ENCODE peak calls at places on chromosomes 4 and X, in four cellular contexts. W is H9, V is uterus, O is brain microvascular endothelial cell. I is an unnamed sample.

GRCh38 chr4:34731045-34731444 is 1513.3 kb downstream of the ARAP2 start:
- DNase-seq in W (no peak), V (no peak), O (no peak), I (no peak)

GRCh38 chr4:105088110-105088879 is 58.4 kb upstream of the TET2 start:
- DNase-seq in W (peak), V (peak), O (peak), I (peak)

GRCh38 chrX:39550795-39551361 is 546.9 kb downstream of the BCOR start:
- DNase-seq in W (no peak), V (no peak), O (no peak), I (no peak)

GRCh38 chrX:3738489-3738888 is 25.0 kb upstream of the PRKX start:
- DNase-seq in W (no peak), V (no peak), O (no peak), I (no peak)

GRCh38 chr4:118004088-118004487 is 30.2 kb upstream of the NDST3 start:
- DNase-seq in W (no peak), V (no peak), O (no peak), I (no peak)

GRCh38 chr4:68324509-68325262 is 25.2 kb downstream of the YTHDC1 start:
- DNase-seq in W (no peak), V (no peak), O (no peak), I (no peak)

GRCh38 chr4:178086324-178086723 is 644.1 kb upstream of the AGA start:
- DNase-seq in W (peak), V (no peak), O (no peak), I (no peak)

GRCh38 chr4:52861879-52862604 is at the start of gene RASL11B:
- DNase-seq in W (peak), V (peak), O (peak), I (peak)

GRCh38 chr4:10496200-10496599 is 39.0 kb upstream of the ZNF518B start:
- DNase-seq in W (peak), V (no peak), O (no peak), I (no peak)

GRCh38 chrX:147899715-147900114 is 12.0 kb upstream of the FMR1 start:
- DNase-seq in W (no peak), V (no peak), O (no peak), I (peak)

GRCh38 chr4:164538061-164538460 is 215.9 kb upstream of the SMIM31 start:
- DNase-seq in W (no peak), V (no peak), O (no peak), I (no peak)

GRCh38 chr4:16692021-16692420 is 206.4 kb downstream of the LDB2 start:
- DNase-seq in W (no peak), V (no peak), O (no peak), I (no peak)

GRCh38 chr4:89539374-89539773 is 231.8 kb upstream of the GPRIN3 start:
- DNase-seq in W (no peak), V (no peak), O (peak), I (no peak)

GRCh38 chr4:87041142-87041541 is 106.3 kb downstream of the AFF1 start:
- DNase-seq in W (no peak), V (peak), O (peak), I (no peak)

GRCh38 chr4:153497091-153497531 is 31.0 kb downstream of the TMEM131L start:
- DNase-seq in W (no peak), V (no peak), O (peak), I (peak)

GRCh38 chr4:11622961-11623725 is 194.4 kb upstream of the HS3ST1 start:
- DNase-seq in W (no peak), V (no peak), O (no peak), I (no peak)

GRCh38 chr4:163484906-163485305 is 9.6 kb upstream of the TMA16 start:
- DNase-seq in W (peak), V (peak), O (peak), I (peak)

GRCh38 chrX:30751497-30751896 is 98.3 kb downstream of the GK start:
- DNase-seq in W (no peak), V (no peak), O (no peak), I (no peak)

GRCh38 chrX:84187501-84188319 is at the start of gene RPS6KA6:
- DNase-seq in W (peak), V (peak), O (no peak), I (no peak)
- H3K27ac ChIP-seq in W (no peak), V (peak), O (no peak), I (no peak)

GRCh38 chr4:26424838-26425237 is 65.4 kb downstream of the CCKAR start:
- DNase-seq in W (no peak), V (no peak), O (no peak), I (no peak)
- TF ChIP-seq CTCF in W (peak), V (no peak), O (no peak), I (no peak)

DNA sequence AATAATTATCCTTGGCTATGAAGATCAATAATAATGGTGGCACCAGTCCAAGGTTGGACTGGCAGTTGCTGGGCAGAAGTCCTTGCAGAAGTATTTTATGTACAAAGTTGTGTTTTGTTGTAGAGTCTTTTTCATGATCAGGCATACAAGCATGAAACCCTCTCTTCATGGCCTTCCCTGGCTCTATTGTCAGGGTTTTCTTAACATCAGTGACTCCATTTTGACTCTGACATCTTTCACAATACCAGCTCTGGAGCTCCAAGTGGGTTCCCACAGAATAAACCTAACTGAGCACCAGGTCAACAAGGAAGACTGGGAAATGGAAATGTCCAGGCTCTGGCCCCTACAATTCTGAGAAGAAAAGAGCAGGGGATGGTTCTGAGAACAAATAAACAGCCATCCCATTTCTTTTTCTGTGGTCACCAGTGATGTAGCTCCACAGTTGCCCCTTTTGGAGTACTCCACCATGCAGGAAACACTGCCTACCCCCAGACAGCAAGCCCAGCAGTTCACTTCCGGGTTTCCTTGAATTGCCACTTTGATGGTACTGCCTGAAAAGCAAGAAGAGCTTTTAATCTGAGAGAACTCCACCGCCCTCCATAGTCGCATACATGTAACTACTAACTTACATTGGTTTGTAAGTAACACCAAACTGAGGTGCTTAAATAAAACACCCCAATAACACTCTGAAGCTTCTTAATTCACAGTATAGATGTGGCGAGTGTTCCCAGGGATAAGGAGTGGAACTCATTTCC is 53.5 kb upstream of the HPSE start:
- DNase-seq in W (no peak), V (no peak), O (no peak), I (no peak)
- H3K27ac ChIP-seq in W (no peak), V (peak), O (no peak), I (no peak)

DNA sequence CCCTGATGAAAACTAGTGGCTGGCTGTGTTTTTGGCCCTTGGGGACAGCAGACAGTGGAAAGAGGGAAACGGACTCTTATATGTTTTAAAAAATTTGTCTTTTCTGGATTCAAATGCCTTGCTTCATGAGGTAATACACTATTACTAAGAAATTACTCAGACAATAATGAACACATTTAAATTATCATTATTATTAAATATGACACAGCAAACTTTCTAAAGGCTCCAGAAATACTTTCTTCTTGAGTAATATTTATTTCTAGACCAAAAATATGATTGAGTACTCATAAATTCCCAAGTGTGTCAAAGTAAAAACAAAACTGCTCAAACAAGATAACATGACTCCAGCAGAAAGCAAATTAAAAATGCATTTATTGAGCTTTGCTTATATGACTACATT is 520.7 kb upstream of the AADAT start:
- DNase-seq in W (no peak), V (no peak), O (no peak), I (no peak)
- TF ChIP-seq CTCF in W (no peak), V (no peak), O (no peak), I (no peak)

GRCh38 chr4:168385142-168385490 is 66.6 kb upstream of the DDX60 start:
- DNase-seq in W (no peak), V (no peak), O (no peak), I (no peak)
- H3K27ac ChIP-seq in W (no peak), V (no peak), O (no peak), I (no peak)

GRCh38 chrX:102712967-102713677 is 874 bp downstream of the GPRASP2 start:
- DNase-seq in W (peak), V (peak), O (peak), I (peak)
- TF ChIP-seq CTCF in W (peak), V (peak), O (peak), I (peak)

GRCh38 chrX:122196338-122196737 is 987.7 kb upstream of the GRIA3 start:
- DNase-seq in W (peak), V (no peak), O (no peak), I (no peak)
- H3K27ac ChIP-seq in W (no peak), V (no peak), O (no peak), I (no peak)

GRCh38 chr4:102623622-102624021 is 122.5 kb downstream of the NFKB1 start:
- DNase-seq in W (peak), V (no peak), O (peak), I (no peak)
- TF ChIP-seq CTCF in W (peak), V (no peak), O (peak), I (no peak)

DNA sequence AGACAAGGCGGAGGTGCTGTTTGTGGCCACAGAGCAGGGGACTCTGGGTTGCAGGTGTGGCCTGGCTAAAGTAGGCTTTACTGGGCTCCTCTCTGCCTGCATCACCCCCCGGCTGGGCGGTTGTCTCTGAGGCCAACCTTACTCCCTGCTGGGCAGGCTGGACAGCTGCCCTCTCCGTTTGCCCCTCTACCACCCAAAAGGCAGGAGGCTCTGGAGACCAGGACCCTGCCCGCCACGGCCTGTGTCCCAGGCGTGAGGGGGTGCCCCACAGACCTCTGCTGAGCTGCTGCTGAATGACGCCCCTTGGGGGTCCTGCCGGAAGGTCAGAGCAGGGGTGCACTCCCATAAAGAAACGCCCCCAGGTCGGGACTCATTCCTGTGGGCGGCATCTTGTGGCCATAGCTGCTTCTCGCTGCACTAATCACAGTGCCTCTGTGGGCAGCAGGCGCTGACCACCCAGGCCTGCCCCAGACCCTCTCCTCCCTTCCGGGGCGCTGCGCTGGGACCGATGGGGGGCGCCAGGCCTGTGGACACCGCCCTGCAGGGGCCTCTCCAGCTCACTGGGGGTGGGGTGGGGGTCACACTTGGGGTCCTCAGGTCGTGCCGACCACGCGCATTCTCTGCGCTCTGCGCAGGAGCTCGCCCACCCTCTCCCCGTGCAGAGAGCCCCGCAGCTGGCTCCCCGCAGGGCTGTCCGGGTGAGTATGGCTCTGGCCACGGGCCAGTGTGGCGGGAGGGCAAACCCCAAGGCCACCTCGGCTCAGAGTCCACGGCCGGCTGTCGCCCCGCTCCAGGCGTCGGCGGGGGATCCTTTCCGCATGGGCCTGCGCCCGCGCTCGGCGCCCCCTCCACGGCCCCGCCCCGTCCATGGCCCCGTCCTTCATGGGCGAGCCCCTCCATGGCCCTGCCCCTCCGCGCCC is 920 bp downstream of the HTT-AS start:
- DNase-seq in W (peak), V (no peak), O (no peak), I (no peak)
- H3K27ac ChIP-seq in W (no peak), V (peak), O (no peak), I (peak)